ENCODE peak calls at places on chromosome 11, in four cellular contexts. D is breast epithelium, E is activated B cell treated with CpG ODN at 0.5 μM for 24 hours, S is ascending aorta. O is an unnamed sample.

GRCh38 chr11:73982595-73982989 is at the start of gene UCP2:
- DNase-seq in D (peak; percentile 85), E (peak; percentile 83), S (peak; percentile 91), O (peak; percentile 90)

GRCh38 chr11:28976012-28976800 is 868.0 kb downstream of the METTL15 start:
- DNase-seq in D (no peak), E (no peak), S (no peak), O (no peak)

GRCh38 chr11:57648791-57649735 is 649 bp downstream of the YPEL4 start:
- DNase-seq in D (no peak), E (no peak), S (no peak), O (no peak)

GRCh38 chr11:64245401-64245796 is 1.3 kb downstream of the PPP1R14B start:
- DNase-seq in D (no peak), E (no peak), S (peak; percentile 85), O (no peak)

GRCh38 chr11:26247340-26247739 is 84.6 kb upstream of the ANO3 start:
- DNase-seq in D (no peak), E (no peak), S (no peak), O (no peak)

GRCh38 chr11:16763746-16764145 is 25.3 kb downstream of the C11orf58 start:
- DNase-seq in D (no peak), E (no peak), S (no peak), O (no peak)

GRCh38 chr11:61007971-61008896 is 36.8 kb downstream of the CD6 start:
- DNase-seq in D (no peak), E (no peak), S (no peak), O (peak; percentile 55)

GRCh38 chr11:116499396-116500001 is 273.3 kb downstream of the BUD13 start:
- DNase-seq in D (peak; percentile 65), E (no peak), S (peak; percentile 67), O (peak; percentile 18)

GRCh38 chr11:107849791-107850190 is 8.8 kb downstream of the SLC35F2 start:
- DNase-seq in D (no peak), E (no peak), S (no peak), O (no peak)

GRCh38 chr11:130561441-130561881 is 113.0 kb downstream of the ADAMTS15 start:
- DNase-seq in D (no peak), E (no peak), S (no peak), O (no peak)

DNA sequence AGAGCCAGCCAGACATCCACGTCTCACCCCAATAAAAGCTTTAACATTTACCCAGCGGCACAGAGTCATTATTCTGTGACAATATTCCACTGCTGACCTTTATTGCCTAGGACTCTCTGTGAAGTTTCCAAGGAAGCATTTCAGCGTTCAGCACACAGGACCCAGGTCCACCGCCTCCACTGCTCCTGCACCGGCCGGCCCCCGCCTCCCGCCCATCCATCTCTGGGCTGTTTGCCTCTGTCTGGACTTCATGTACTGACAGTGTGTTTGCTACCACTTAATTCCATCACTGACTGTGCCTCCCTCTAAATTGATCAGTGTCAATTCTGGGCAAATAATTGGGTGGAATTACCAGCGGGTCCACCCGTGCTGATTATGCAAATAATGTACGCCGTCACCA is 384.7 kb downstream of the SHANK2 start:
- DNase-seq in D (no peak), E (no peak), S (no peak), O (no peak)
- TF ChIP-seq CTCF in D (no peak), E (no peak), S (no peak), O (no peak)

GRCh38 chr11:120911943-120912342 is 112.0 kb upstream of the TBCEL start:
- DNase-seq in D (no peak), E (no peak), S (no peak), O (no peak)

GRCh38 chr11:120914021-120914420 is 109.9 kb upstream of the TBCEL start:
- DNase-seq in D (no peak), E (no peak), S (no peak), O (no peak)

GRCh38 chr11:120909676-120910215 is 114.2 kb upstream of the TBCEL start:
- DNase-seq in D (no peak), E (no peak), S (no peak), O (no peak)

GRCh38 chr11:120912915-120913314 is 111.0 kb upstream of the TBCEL start:
- DNase-seq in D (no peak), E (no peak), S (no peak), O (no peak)

DNA sequence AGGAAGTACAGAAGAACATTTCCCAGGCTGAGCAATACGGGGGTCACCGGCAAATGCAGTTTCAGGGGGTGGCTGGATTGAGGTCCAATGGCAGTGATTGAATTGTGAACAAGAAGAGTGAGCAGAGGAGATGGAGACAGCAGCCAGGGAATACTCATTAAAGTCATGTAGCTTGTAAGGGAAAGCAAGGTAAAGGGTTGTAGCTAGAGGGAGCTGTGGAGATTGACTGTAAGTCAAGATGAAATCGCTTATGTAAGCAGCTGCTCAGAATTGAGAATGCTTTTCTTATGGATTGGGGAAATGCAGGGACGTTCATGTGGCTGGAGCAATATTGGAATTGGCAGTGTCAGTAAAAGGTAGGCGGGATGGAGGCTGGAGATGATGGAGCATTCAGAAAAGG is 111.4 kb upstream of the TBCEL start:
- DNase-seq in D (no peak), E (no peak), S (no peak), O (no peak)
- TF ChIP-seq CTCF in D (no peak), E (no peak), S (peak; percentile 7), O (peak; percentile 66)

GRCh38 chr11:68040121-68040956 is 1.5 kb downstream of the TCIRG1 start:
- DNase-seq in D (no peak), E (peak; percentile 71), S (peak; percentile 88), O (peak; percentile 82)

GRCh38 chr11:68037481-68038225 is 1.2 kb upstream of the TCIRG1 start:
- DNase-seq in D (no peak), E (no peak), S (no peak), O (no peak)

GRCh38 chr11:68039526-68040086 is 781 bp downstream of the TCIRG1 start:
- DNase-seq in D (no peak), E (no peak), S (no peak), O (peak; percentile 32)

GRCh38 chr11:68038226-68038717 is 553 bp upstream of the TCIRG1 start:
- DNase-seq in D (no peak), E (no peak), S (no peak), O (peak; percentile 35)

GRCh38 chr11:68038718-68039525 is at the start of gene TCIRG1:
- DNase-seq in D (peak; percentile 81), E (peak; percentile 49), S (peak; percentile 96), O (peak; percentile 86)
- TF ChIP-seq CTCF in D (no peak), E (no peak), S (peak; percentile 8), O (no peak)

GRCh38 chr11:7418916-7419315 is 66.4 kb upstream of the OLFML1 start:
- DNase-seq in D (no peak), E (no peak), S (no peak), O (no peak)

GRCh38 chr11:7418061-7418460 is 67.2 kb upstream of the OLFML1 start:
- DNase-seq in D (no peak), E (no peak), S (no peak), O (no peak)

GRCh38 chr11:7423946-7424345 is 61.4 kb upstream of the OLFML1 start:
- DNase-seq in D (no peak), E (no peak), S (no peak), O (no peak)

GRCh38 chr11:7421136-7421535 is 64.2 kb upstream of the OLFML1 start:
- DNase-seq in D (no peak), E (no peak), S (no peak), O (no peak)

DNA sequence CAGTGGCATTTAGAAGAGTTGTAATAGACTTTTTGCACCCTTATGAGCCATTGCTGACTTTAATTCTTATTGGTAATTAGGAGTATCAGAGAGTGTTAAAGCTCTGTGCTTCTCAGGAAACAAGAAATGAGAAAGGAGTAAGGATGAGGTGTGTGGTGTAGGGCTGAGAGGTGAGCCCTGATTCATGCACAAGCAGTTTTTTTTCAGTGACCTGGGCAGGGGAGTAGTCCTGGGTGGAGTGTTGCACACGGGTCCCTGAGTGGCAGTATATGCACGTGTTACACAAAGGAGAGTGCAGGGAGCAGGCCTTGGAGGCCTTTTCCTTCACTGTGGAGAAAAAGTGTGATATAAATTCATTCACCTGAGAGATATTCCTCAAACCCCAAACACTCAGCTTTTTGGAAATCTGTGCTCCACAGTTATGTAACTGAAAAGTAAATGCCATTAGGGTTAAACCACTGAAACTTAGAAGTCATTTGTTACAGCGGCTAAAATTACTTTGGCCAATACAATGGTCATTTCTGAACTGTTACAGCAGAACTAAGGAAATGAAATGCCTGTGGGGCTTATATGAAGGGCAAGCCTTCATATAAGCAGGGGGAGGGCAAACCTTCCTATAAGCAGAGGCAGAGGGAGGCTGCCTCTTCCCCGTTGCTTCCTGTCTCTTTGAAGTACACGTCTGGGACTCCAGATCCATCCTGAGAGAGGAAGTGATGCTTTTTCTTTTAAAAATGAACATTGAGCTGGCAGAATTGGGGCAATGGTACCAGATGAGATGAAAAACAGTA is 62.6 kb upstream of the OLFML1 start:
- DNase-seq in D (no peak), E (no peak), S (no peak), O (no peak)
- TF ChIP-seq CTCF in D (no peak), E (no peak), S (no peak), O (no peak)